ENCODE peak calls at places on chromosomes 7 and 10, in eight cellular contexts. H, B, P, G, U, V, J and N are unnamed samples.

GRCh38 chr10:49689882-49690510 is 10.5 kb downstream of the C10orf53 start:
- DNase-seq in H (no peak), B (peak; percentile 52), P (no peak), G (no peak), U (no peak), V (no peak), J (no peak), N (no peak)

GRCh38 chr10:61779950-61780659 is 117.4 kb downstream of the CABCOCO1 start:
- DNase-seq in H (no peak), B (no peak), P (no peak), G (no peak), U (peak; percentile 99), V (peak; percentile 90), J (no peak), N (no peak)

GRCh38 chr10:111999915-112000302 is 183.7 kb downstream of the GPAM start:
- DNase-seq in H (no peak), B (peak; percentile 35), P (no peak), G (no peak), U (no peak), V (no peak), J (no peak), N (no peak)

GRCh38 chr7:1809070-1809469 is 139.0 kb downstream of the ELFN1 start:
- DNase-seq in H (no peak), B (no peak), P (no peak), G (no peak), U (no peak), V (no peak), J (no peak), N (no peak)

GRCh38 chr7:33764752-33765451 is 140.4 kb upstream of the BMPER start:
- DNase-seq in H (no peak), B (no peak), P (no peak), G (no peak), U (peak; percentile 97), V (peak; percentile 68), J (no peak), N (no peak)

GRCh38 chr10:81116201-81116600 is 578.5 kb downstream of the SH2D4B start:
- DNase-seq in H (no peak), B (no peak), P (no peak), G (no peak), U (peak; percentile 61), V (no peak), J (no peak), N (no peak)

GRCh38 chr10:103493362-103493871 is at the start of gene NEURL1:
- DNase-seq in H (peak; percentile 41), B (peak; percentile 52), P (no peak), G (no peak), U (no peak), V (no peak), J (peak; percentile 66), N (no peak)

GRCh38 chr10:49594594-49594993 is 15.5 kb upstream of the SLC18A3 start:
- DNase-seq in H (peak; percentile 55), B (peak; percentile 66), P (no peak), G (no peak), U (peak; percentile 50), V (peak; percentile 51), J (peak; percentile 71), N (peak; percentile 41)

GRCh38 chr10:5894458-5894857 is 4.4 kb downstream of the FBH1 start:
- DNase-seq in H (no peak), B (no peak), P (no peak), G (no peak), U (no peak), V (no peak), J (no peak), N (no peak)